ENCODE peak calls at places on chromosomes 7 and 10, in seven cellular contexts. X is SK-N-SH, H is HCT116, O is Panc1, D is HepG2, K is A549, Q is K562. W is an unnamed sample.

GRCh38 chr10:58064714-58065528 is 202.8 kb downstream of the IPMK start:
- DNase-seq in X (peak), H (peak), O (peak), D (peak), K (peak), Q (peak), W (peak)

GRCh38 chr10:120180160-120180559 is 276.9 kb upstream of the PLPP4 start:
- DNase-seq in X (no peak), H (no peak), O (no peak), D (no peak), K (no peak), Q (no peak), W (no peak)

GRCh38 chr7:138889566-138889965 is 91.6 kb upstream of the ATP6V0A4 start:
- DNase-seq in X (no peak), H (no peak), O (no peak), D (peak), K (peak), Q (no peak), W (no peak)

GRCh38 chr10:29595636-29596225 is 39.0 kb downstream of the SVIL start:
- DNase-seq in X (no peak), H (no peak), O (no peak), D (no peak), K (no peak), Q (no peak), W (no peak)

GRCh38 chr7:21850531-21851285 is 95.0 kb downstream of the CDCA7L start:
- DNase-seq in X (no peak), H (no peak), O (no peak), D (no peak), K (no peak), Q (no peak), W (no peak)

GRCh38 chr7:70353948-70354335 is 755.7 kb downstream of the AUTS2 start:
- DNase-seq in X (peak), H (no peak), O (no peak), D (no peak), K (no peak), Q (no peak), W (no peak)

GRCh38 chr7:51080622-51081269 is 235.9 kb downstream of the COBL start:
- DNase-seq in X (no peak), H (no peak), O (no peak), D (no peak), K (no peak), Q (no peak), W (no peak)

GRCh38 chr10:6694447-6695155 is 114.5 kb upstream of the PRKCQ start:
- DNase-seq in X (no peak), H (no peak), O (no peak), D (no peak), K (peak), Q (no peak), W (no peak)

GRCh38 chr7:114472896-114473512 is 58.4 kb downstream of the FOXP2 start:
- DNase-seq in X (no peak), H (no peak), O (no peak), D (no peak), K (no peak), Q (no peak), W (no peak)

GRCh38 chr10:44980309-44981171 is 1.9 kb upstream of the DEPP1 start:
- DNase-seq in X (no peak), H (no peak), O (no peak), D (peak), K (no peak), Q (no peak), W (no peak)

GRCh38 chr10:98173258-98173657 is 38.8 kb downstream of the R3HCC1L start:
- DNase-seq in X (no peak), H (no peak), O (no peak), D (no peak), K (no peak), Q (no peak), W (no peak)

GRCh38 chr10:14146005-14146404 is 184.7 kb downstream of the FRMD4A start:
- DNase-seq in X (no peak), H (no peak), O (no peak), D (no peak), K (no peak), Q (no peak), W (no peak)

GRCh38 chr7:13321321-13321720 is 633.9 kb downstream of the ARL4A start:
- DNase-seq in X (no peak), H (no peak), O (no peak), D (no peak), K (no peak), Q (no peak), W (no peak)

GRCh38 chr10:47164126-47164799 is 135.7 kb upstream of the GDF10 start:
- DNase-seq in X (no peak), H (no peak), O (no peak), D (no peak), K (no peak), Q (no peak), W (no peak)

GRCh38 chr10:47166405-47166777 is 133.6 kb upstream of the GDF10 start:
- DNase-seq in X (no peak), H (no peak), O (no peak), D (no peak), K (no peak), Q (no peak), W (no peak)

GRCh38 chr10:47165168-47165710 is 134.8 kb upstream of the GDF10 start:
- DNase-seq in X (no peak), H (no peak), O (no peak), D (no peak), K (no peak), Q (no peak), W (no peak)

GRCh38 chr10:47164800-47165128 is 135.2 kb upstream of the GDF10 start:
- DNase-seq in X (no peak), H (no peak), O (no peak), D (no peak), K (no peak), Q (no peak), W (no peak)

DNA sequence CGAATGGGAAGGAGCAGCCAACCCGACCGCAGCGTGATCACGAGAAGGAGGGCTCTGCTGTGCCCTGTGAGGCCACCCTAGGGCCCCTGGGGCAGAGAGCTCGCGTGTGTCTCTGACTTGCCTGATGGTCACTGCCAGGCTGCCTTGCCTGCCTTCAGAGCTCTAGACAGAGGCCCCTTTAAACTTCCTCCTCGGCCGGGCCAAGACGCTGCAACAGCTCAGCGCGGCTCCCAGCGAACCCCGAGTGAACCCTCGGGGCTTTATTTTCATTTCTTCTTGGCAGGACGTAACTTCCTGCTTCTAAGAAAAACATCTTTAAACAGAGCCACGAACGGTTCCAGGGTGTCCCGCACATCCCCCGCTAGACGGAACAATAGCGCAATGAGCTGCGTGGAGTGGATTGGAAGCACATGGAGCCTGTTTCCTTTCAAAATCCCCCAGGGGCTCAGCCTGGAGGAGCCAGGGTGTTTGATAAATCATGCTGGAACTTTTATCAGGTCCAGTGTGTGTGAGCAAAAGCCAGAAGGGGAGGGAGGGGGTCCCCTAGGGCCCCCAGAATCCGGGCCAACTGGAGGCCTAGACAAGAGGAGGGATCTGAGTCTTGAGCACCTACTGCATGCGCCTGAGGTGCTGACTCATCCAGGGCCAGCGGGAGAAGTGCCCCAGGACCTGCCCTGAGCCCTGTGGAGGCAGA is 134.1 kb upstream of the GDF10 start:
- DNase-seq in X (no peak), H (no peak), O (no peak), D (no peak), K (no peak), Q (no peak), W (peak)
- TF ChIP-seq REST in X (no peak), H (no peak), O (no peak), D (no peak), K (no peak), Q (no peak), W (no peak)

GRCh38 chr7:130932088-130932487 is 198.1 kb upstream of the KLF14 start:
- DNase-seq in X (no peak), H (no peak), O (no peak), D (no peak), K (no peak), Q (no peak), W (no peak)
- TF ChIP-seq REST in X (no peak), H (no peak), O (no peak), D (no peak), K (no peak), Q (no peak), W (no peak)

DNA sequence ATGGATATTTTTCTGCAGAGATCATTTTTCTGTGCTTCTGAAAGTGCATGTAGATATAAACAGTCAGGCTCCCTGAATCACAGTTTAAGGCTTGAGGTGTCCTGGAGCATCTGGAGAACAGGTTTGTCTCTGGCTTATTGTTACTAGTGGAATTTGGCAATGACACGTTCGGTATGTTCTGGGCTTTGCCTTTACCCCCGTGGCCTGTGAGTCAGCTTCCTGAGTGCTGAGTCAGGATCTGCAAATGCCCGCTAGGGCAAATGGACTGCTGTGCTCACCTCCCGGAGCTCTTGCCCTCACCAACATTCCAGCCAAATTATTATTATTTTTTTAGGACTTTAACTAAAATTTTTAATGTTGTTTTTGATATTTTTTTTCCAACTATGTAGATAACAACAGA is 192.5 kb upstream of the PRSS1 start:
- DNase-seq in X (peak), H (peak), O (peak), D (peak), K (peak), Q (peak), W (peak)
- TF ChIP-seq REST in X (peak), H (no peak), O (no peak), D (no peak), K (no peak), Q (no peak), W (no peak)

GRCh38 chr7:54782829-54783228 is 23.8 kb upstream of the SEC61G start:
- DNase-seq in X (no peak), H (no peak), O (no peak), D (no peak), K (no peak), Q (no peak), W (no peak)
- TF ChIP-seq REST in X (no peak), H (no peak), O (no peak), D (no peak), K (no peak), Q (no peak), W (no peak)

DNA sequence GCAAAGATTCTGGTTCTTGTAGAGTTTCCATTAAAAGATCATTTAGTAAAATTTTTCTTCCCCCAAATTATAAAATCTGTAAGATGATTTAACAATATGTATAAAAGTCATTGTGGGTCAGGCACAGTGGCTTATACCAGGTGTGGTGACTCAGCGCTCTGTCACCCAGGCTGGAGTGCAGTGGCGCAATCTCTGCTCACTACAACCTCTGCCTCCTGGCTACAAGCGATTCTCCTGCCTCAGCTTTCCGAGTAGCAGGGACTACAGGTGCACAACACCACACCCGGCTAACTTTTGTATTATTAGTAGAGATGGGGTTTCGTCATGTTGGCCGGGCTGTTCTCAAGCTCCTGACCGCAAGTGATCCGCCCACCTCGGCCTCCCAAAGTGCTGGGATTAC is 68.0 kb downstream of the SEPTIN14 start:
- DNase-seq in X (no peak), H (peak), O (no peak), D (no peak), K (peak), Q (no peak), W (no peak)
- TF ChIP-seq REST in X (no peak), H (no peak), O (no peak), D (no peak), K (no peak), Q (no peak), W (no peak)

GRCh38 chr10:102309236-102309635 is 63.9 kb downstream of the GBF1 start:
- DNase-seq in X (no peak), H (no peak), O (no peak), D (no peak), K (no peak), Q (no peak), W (no peak)

GRCh38 chr10:102312683-102313082 is 67.4 kb downstream of the GBF1 start:
- DNase-seq in X (no peak), H (no peak), O (no peak), D (no peak), K (no peak), Q (no peak), W (no peak)

GRCh38 chr10:102311025-102311420 is 65.7 kb downstream of the GBF1 start:
- DNase-seq in X (no peak), H (no peak), O (no peak), D (no peak), K (no peak), Q (no peak), W (no peak)

GRCh38 chr10:102309916-102310315 is 64.6 kb downstream of the GBF1 start:
- DNase-seq in X (no peak), H (no peak), O (no peak), D (no peak), K (no peak), Q (no peak), W (no peak)

DNA sequence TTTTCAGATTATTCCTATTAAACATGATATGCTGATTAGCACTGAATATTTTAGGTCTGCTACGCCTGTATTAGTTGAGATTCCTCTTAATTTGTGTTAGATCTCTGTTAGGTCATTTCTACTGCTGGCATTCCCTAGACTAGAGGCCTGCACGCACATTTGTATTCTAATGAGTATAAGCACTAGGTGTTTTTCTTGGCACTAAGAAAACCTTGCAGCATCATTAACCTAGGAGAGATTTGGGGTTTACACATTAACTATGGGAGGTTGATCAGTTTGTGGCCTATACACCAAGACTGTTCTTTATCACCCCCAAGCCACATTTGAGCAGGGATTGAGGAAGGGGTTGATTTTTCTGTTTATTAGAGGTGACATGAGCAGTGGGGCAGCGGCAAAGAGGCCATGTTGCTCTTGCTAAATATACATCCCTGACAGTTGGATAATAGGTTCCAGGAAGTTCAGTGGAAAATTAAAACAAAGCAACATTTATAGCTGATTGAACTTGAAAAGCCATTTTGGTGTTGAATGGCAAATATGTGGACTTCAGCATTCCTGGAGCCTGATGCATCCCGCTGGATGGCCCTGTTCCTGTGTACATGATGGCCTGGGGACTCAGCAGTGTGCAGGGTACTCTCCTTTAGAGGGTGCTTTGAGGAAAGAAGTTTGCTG is 65.2 kb downstream of the GBF1 start:
- DNase-seq in X (no peak), H (peak), O (no peak), D (peak), K (peak), Q (no peak), W (no peak)
- TF ChIP-seq REST in X (no peak), H (no peak), O (no peak), D (no peak), K (no peak), Q (no peak), W (no peak)

GRCh38 chr7:121329460-121330052 is 756 bp downstream of the WNT16 start:
- DNase-seq in X (peak), H (no peak), O (no peak), D (no peak), K (peak), Q (no peak), W (no peak)

GRCh38 chr7:121331574-121331973 is 2.8 kb downstream of the WNT16 start:
- DNase-seq in X (no peak), H (no peak), O (no peak), D (no peak), K (no peak), Q (no peak), W (no peak)

GRCh38 chr7:121328508-121329459 is at the start of gene WNT16:
- DNase-seq in X (peak), H (peak), O (no peak), D (no peak), K (no peak), Q (peak), W (no peak)

GRCh38 chr7:121331048-121331447 is 2.2 kb downstream of the WNT16 start:
- DNase-seq in X (no peak), H (no peak), O (no peak), D (no peak), K (no peak), Q (no peak), W (no peak)

DNA sequence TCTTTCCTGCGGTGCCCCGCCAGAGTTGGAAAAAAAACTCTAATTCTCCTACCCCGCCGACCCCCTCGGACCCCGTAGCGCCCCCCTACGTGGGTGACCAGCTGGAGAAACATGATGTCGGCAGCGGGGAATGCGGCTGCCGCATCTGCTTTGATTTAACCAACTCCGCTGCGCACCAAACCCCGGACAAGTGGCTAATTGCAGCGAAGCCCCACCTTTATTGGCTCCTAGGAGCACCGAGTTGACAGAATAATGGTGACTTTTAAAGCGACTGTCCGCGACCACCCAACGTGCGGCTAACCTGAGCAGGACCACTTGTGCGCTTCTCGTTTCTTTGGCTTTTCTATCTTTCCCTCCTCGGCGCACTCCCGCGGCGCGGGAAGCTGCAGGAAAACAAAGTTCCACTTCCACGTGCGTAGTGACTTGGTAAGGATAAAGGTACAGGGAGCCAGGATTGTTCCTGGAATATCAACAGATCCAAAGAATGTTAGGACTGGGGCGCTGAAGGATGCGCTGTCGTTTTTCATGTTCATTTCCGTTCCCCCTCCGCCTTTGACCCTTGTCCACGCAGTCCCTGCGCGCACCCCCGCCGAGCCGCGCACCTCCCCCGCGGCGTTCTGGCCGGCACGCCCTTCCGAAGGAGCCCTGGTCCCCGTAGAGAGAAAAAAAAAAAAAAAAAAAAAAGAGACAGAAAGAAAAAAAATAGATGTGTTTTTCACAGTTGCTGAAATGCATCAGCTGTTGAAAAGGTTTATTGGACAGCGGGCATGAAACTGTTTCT is 1.4 kb downstream of the WNT16 start:
- DNase-seq in X (peak), H (no peak), O (no peak), D (no peak), K (no peak), Q (peak), W (no peak)
- TF ChIP-seq REST in X (no peak), H (no peak), O (no peak), D (no peak), K (no peak), Q (no peak), W (no peak)